ENCODE peak calls at places on chromosomes 12 and 14, in five cellular contexts. B, T, Y, I and L are unnamed samples.

GRCh38 chr14:71650187-71650586 is 282.0 kb upstream of the RGS6 start:
- DNase-seq in T (no peak), I (no peak), Y (no peak), B (no peak), L (no peak)

GRCh38 chr12:12999276-12999958 is 648 bp downstream of the HEBP1 start:
- DNase-seq in B (peak; percentile 15), I (no peak), T (no peak), Y (no peak), L (no peak)

GRCh38 chr12:87820524-87821194 is 208.5 kb downstream of the C12orf50 start:
- DNase-seq in B (no peak), I (no peak), Y (no peak), T (no peak), L (no peak)

GRCh38 chr14:84825481-84825880 is 704.5 kb upstream of the FLRT2 start:
- DNase-seq in B (no peak), T (no peak), I (no peak), Y (no peak), L (no peak)

GRCh38 chr14:92684801-92685560 is 63.4 kb downstream of the LGMN start:
- DNase-seq in I (no peak), B (no peak), Y (no peak), T (no peak), L (no peak)

GRCh38 chr12:52338241-52338960 is 17.2 kb upstream of the KRT83 start:
- DNase-seq in Y (no peak), I (no peak), B (no peak), T (no peak), L (peak; percentile 53)

GRCh38 chr12:55044135-55044534 is 24.4 kb downstream of the NEUROD4 start:
- DNase-seq in Y (no peak), I (no peak), T (no peak), B (no peak), L (no peak)

GRCh38 chr14:35740215-35740614 is 68.9 kb downstream of the RALGAPA1 start:
- DNase-seq in Y (no peak), I (no peak), T (no peak), B (no peak), L (no peak)

GRCh38 chr14:76919811-76920571 is 93.8 kb downstream of the LRRC74A start:
- DNase-seq in T (peak; percentile 43), Y (peak; percentile 30), I (no peak), B (no peak), L (no peak)

GRCh38 chr12:91877022-91877421 is 268.6 kb downstream of the BTG1 start:
- DNase-seq in I (peak; percentile 54), Y (peak; percentile 49), B (peak; percentile 45), T (peak; percentile 76), L (peak; percentile 76)

GRCh38 chr14:104107611-104108569 is 22.4 kb downstream of the ASPG start:
- DNase-seq in Y (no peak), I (no peak), B (no peak), T (peak; percentile 32), L (peak; percentile 64)

GRCh38 chr12:50458606-50459005 is 46.2 kb upstream of the DIP2B start:
- DNase-seq in I (no peak), B (no peak), Y (no peak), T (no peak), L (no peak)

GRCh38 chr14:53411110-53411509 is 258.0 kb upstream of the DDHD1 start:
- DNase-seq in T (no peak), Y (no peak), I (no peak), B (no peak), L (no peak)

GRCh38 chr14:23406244-23406643 is 1.8 kb downstream of the MYH6 start:
- DNase-seq in T (no peak), Y (peak; percentile 44), B (no peak), I (no peak), L (no peak)

GRCh38 chr14:31564194-31564593 is 3.0 kb downstream of the NUBPL start:
- DNase-seq in T (no peak), B (no peak), I (no peak), Y (no peak), L (no peak)

GRCh38 chr12:57069522-57069921 is 9.1 kb downstream of the NEMP1 start:
- DNase-seq in T (peak; percentile 59), Y (peak; percentile 97), B (peak; percentile 95), I (peak; percentile 66), L (no peak)

GRCh38 chr14:99436247-99437180 is 44.1 kb downstream of the SETD3 start:
- DNase-seq in B (no peak), I (no peak), Y (no peak), T (no peak), L (no peak)

GRCh38 chr14:80930836-80931389 is 10.6 kb downstream of the CEP128 start:
- DNase-seq in T (no peak), Y (peak; percentile 93), B (peak; percentile 95), I (peak; percentile 36), L (no peak)

GRCh38 chr12:45598761-45599160 is 130.7 kb upstream of the ARID2 start:
- DNase-seq in T (no peak), Y (no peak), B (no peak), I (no peak), L (no peak)

GRCh38 chr12:103560604-103561101 is 26.4 kb upstream of the STAB2 start:
- DNase-seq in I (no peak), T (no peak), B (no peak), Y (peak; percentile 9), L (no peak)

GRCh38 chr12:93722757-93723567 is 45.8 kb downstream of the CRADD start:
- DNase-seq in Y (peak; percentile 13), B (no peak), I (no peak), T (no peak), L (no peak)

GRCh38 chr14:71529855-71530254 is 402.4 kb upstream of the RGS6 start:
- DNase-seq in B (no peak), T (peak; percentile 37), I (no peak), Y (no peak), L (peak; percentile 79)

GRCh38 chr12:49413796-49414195 is 46.5 kb downstream of the SPATS2 start:
- DNase-seq in Y (no peak), I (no peak), B (no peak), T (no peak), L (no peak)

GRCh38 chr12:41907036-41907435 is 237.6 kb downstream of the GXYLT1 start:
- DNase-seq in B (no peak), T (no peak), Y (no peak), I (no peak), L (no peak)

GRCh38 chr12:105120551-105120950 is 13.0 kb downstream of the WASHC4 start:
- DNase-seq in Y (no peak), T (no peak), B (no peak), I (no peak), L (no peak)

GRCh38 chr14:75003250-75004027 is 718 bp downstream of the EIF2B2 start:
- DNase-seq in T (no peak), I (no peak), B (no peak), Y (peak; percentile 10), L (no peak)

GRCh38 chr12:12398026-12398859 is 41.4 kb downstream of the BORCS5 start:
- DNase-seq in I (no peak), B (no peak), Y (peak; percentile 83), T (peak; percentile 76), L (no peak)

GRCh38 chr12:89424394-89424793 is 72.1 kb upstream of the DUSP6 start:
- DNase-seq in Y (peak; percentile 58), I (no peak), B (peak; percentile 66), T (no peak), L (no peak)

GRCh38 chr12:26845984-26846383 is 13.0 kb upstream of the ITPR2 start:
- DNase-seq in B (no peak), I (no peak), Y (no peak), T (no peak), L (no peak)

GRCh38 chr12:58470266-58471010 is 449.9 kb downstream of the LRIG3 start:
- DNase-seq in Y (no peak), I (no peak), B (no peak), T (no peak), L (no peak)

GRCh38 chr12:2613674-2614073 is 181.1 kb upstream of the FKBP4 start:
- DNase-seq in B (no peak), I (no peak), Y (peak; percentile 22), T (peak; percentile 49), L (no peak)

GRCh38 chr12:78185109-78185508 is 354.4 kb downstream of the NAV3 start:
- DNase-seq in Y (no peak), T (no peak), I (no peak), B (no peak), L (no peak)

GRCh38 chr14:77574446-77575125 is 41.9 kb downstream of the SPTLC2 start:
- DNase-seq in Y (no peak), T (no peak), B (no peak), I (no peak), L (no peak)

GRCh38 chr12:126286203-126286602 is 1221.0 kb downstream of the AACS start:
- DNase-seq in Y (no peak), B (no peak), I (no peak), T (no peak), L (no peak)

GRCh38 chr14:95432152-95433093 is 84.0 kb downstream of the SYNE3 start:
- DNase-seq in B (no peak), Y (peak; percentile 24), I (no peak), T (no peak), L (no peak)

GRCh38 chr14:73259837-73260236 is 22.5 kb downstream of the PAPLN start:
- DNase-seq in T (no peak), Y (no peak), I (no peak), B (no peak), L (no peak)

GRCh38 chr12:88952543-88952942 is 372.3 kb upstream of the KITLG start:
- DNase-seq in Y (no peak), I (no peak), T (no peak), B (no peak), L (no peak)

GRCh38 chr14:101845896-101846295 is 84.4 kb downstream of the PPP2R5C start:
- DNase-seq in I (no peak), B (no peak), Y (no peak), T (no peak), L (no peak)

GRCh38 chr14:96167224-96168148 is 37.2 kb upstream of the BDKRB2 start:
- DNase-seq in I (no peak), Y (no peak), B (no peak), T (no peak), L (peak; percentile 50)